ENCODE peak calls at places on chromosomes 2 and 18, in four cellular contexts. One of them, this sample, is unnamed.

GRCh38 chr2:168315331-168316072 is 68.1 kb upstream of the STK39 start:
- DNase-seq in H4: no peak
- DNase-seq in GM06990: no peak
- DNase-seq in Ammon's horn: no peak
- DNase-seq in this sample: no peak

GRCh38 chr2:190854726-190855125 is 25.9 kb upstream of the GLS start:
- DNase-seq in Ammon's horn: no peak
- DNase-seq in GM06990: no peak
- DNase-seq in H4: no peak
- DNase-seq in this sample: no peak

GRCh38 chr2:102736174-102736606 is 25.6 kb upstream of the TMEM182 start:
- DNase-seq in Ammon's horn: peak
- DNase-seq in GM06990: no peak
- DNase-seq in H4: no peak
- DNase-seq in this sample: peak

GRCh38 chr2:54015809-54016703 is 45.3 kb upstream of the PSME4 start:
- DNase-seq in Ammon's horn: no peak
- DNase-seq in GM06990: no peak
- DNase-seq in H4: peak
- DNase-seq in this sample: no peak

GRCh38 chr18:1914489-1914888 is 656.8 kb downstream of the METTL4 start:
- DNase-seq in Ammon's horn: no peak
- DNase-seq in GM06990: no peak
- DNase-seq in H4: no peak
- DNase-seq in this sample: no peak

GRCh38 chr2:43109261-43109743 is 117.1 kb downstream of the ZFP36L2 start:
- DNase-seq in GM06990: no peak
- DNase-seq in Ammon's horn: peak
- DNase-seq in H4: no peak
- DNase-seq in this sample: no peak

GRCh38 chr2:12721571-12722444 is 5.1 kb downstream of the TRIB2 start:
- DNase-seq in GM06990: no peak
- DNase-seq in Ammon's horn: peak
- DNase-seq in H4: no peak
- DNase-seq in this sample: no peak

GRCh38 chr18:2978626-2979025 is 34.3 kb downstream of the LPIN2 start:
- DNase-seq in Ammon's horn: no peak
- DNase-seq in H4: peak
- DNase-seq in GM06990: no peak
- DNase-seq in this sample: no peak

GRCh38 chr2:127670055-127670956 is 5.0 kb downstream of the LIMS2 start:
- DNase-seq in Ammon's horn: no peak
- DNase-seq in H4: no peak
- DNase-seq in GM06990: no peak
- DNase-seq in this sample: no peak

GRCh38 chr18:24402209-24402785 is 4.7 kb upstream of the OSBPL1A start:
- DNase-seq in H4: no peak
- DNase-seq in GM06990: no peak
- DNase-seq in Ammon's horn: no peak
- DNase-seq in this sample: no peak

GRCh38 chr2:46763861-46764260 is 151.7 kb downstream of the MCFD2 start:
- DNase-seq in H4: no peak
- DNase-seq in Ammon's horn: no peak
- DNase-seq in GM06990: no peak
- DNase-seq in this sample: no peak

GRCh38 chr18:26510337-26510736 is 38.0 kb downstream of the KCTD1 start:
- DNase-seq in H4: no peak
- DNase-seq in GM06990: no peak
- DNase-seq in Ammon's horn: no peak
- DNase-seq in this sample: no peak

GRCh38 chr2:23498941-23499340 is 114.0 kb downstream of the KLHL29 start:
- DNase-seq in Ammon's horn: no peak
- DNase-seq in H4: no peak
- DNase-seq in GM06990: no peak
- DNase-seq in this sample: no peak

GRCh38 chr2:214529514-214529913 is 118.7 kb downstream of the VWC2L start:
- DNase-seq in Ammon's horn: no peak
- DNase-seq in H4: no peak
- DNase-seq in GM06990: no peak
- DNase-seq in this sample: no peak

GRCh38 chr2:15965564-15966019 is 25.2 kb downstream of the MYCN start:
- DNase-seq in Ammon's horn: no peak
- DNase-seq in GM06990: no peak
- DNase-seq in H4: no peak
- DNase-seq in this sample: no peak

GRCh38 chr2:36329251-36329650 is 26.3 kb upstream of the CRIM1 start:
- DNase-seq in Ammon's horn: no peak
- DNase-seq in GM06990: no peak
- DNase-seq in H4: no peak
- DNase-seq in this sample: no peak

GRCh38 chr2:67289921-67290371 is 107.2 kb upstream of the ETAA1 start:
- DNase-seq in GM06990: no peak
- DNase-seq in Ammon's horn: no peak
- DNase-seq in H4: no peak
- DNase-seq in this sample: no peak

GRCh38 chr2:113324684-113325160 is 46.0 kb upstream of the PAX8 start:
- DNase-seq in H4: peak
- DNase-seq in Ammon's horn: peak
- DNase-seq in GM06990: no peak
- DNase-seq in this sample: peak

GRCh38 chr2:8922431-8922830 is 81.1 kb downstream of the MBOAT2 start:
- DNase-seq in GM06990: no peak
- DNase-seq in H4: no peak
- DNase-seq in Ammon's horn: no peak
- DNase-seq in this sample: no peak